ENCODE peak calls at places on chromosomes 5 and 9, in four cellular contexts. X, U, Z and R are unnamed samples.

GRCh38 chr9:113621309-113621791 is 157.8 kb downstream of the RGS3 start:
- DNase-seq in Z (no peak), X (no peak), U (no peak), R (peak; percentile 51)

GRCh38 chr5:127746756-127747155 is 43.6 kb downstream of the CCDC192 start:
- DNase-seq in U (no peak), X (no peak), Z (no peak), R (no peak)

GRCh38 chr9:78253285-78253684 is 17.4 kb downstream of the CEP78 start:
- DNase-seq in Z (no peak), U (no peak), X (no peak), R (no peak)

GRCh38 chr9:104536756-104537155 is at the start of gene OR13C3:
- DNase-seq in U (no peak), Z (no peak), X (no peak), R (no peak)

GRCh38 chr5:141821430-141821925 is 56.7 kb downstream of the PCDH1 start:
- DNase-seq in X (peak; percentile 79), U (no peak), Z (no peak), R (no peak)

GRCh38 chr9:113151696-113152630 is 1.2 kb downstream of the SLC31A2 start:
- DNase-seq in X (no peak), Z (no peak), U (no peak), R (no peak)

GRCh38 chr9:91126761-91127420 is 234.8 kb downstream of the AUH start:
- DNase-seq in Z (no peak), U (no peak), X (no peak), R (no peak)

GRCh38 chr5:10702040-10702629 is 58.9 kb downstream of the DAP start:
- DNase-seq in Z (peak; percentile 77), U (no peak), X (no peak), R (no peak)

GRCh38 chr9:133248722-133249295 is 26.2 kb downstream of the ABO start:
- DNase-seq in Z (no peak), U (no peak), X (no peak), R (no peak)

GRCh38 chr9:108186996-108187395 is 668.8 kb downstream of the ACTL7B start:
- DNase-seq in X (no peak), Z (no peak), U (no peak), R (no peak)

GRCh38 chr9:34674440-34674839 is 12.0 kb upstream of the CCL27 start:
- DNase-seq in X (no peak), Z (no peak), U (no peak), R (no peak)

GRCh38 chr9:136614372-136614922 is 48.3 kb upstream of the EGFL7 start:
- DNase-seq in U (no peak), Z (peak; percentile 87), X (no peak), R (no peak)

GRCh38 chr9:20659474-20659962 is 24.5 kb upstream of the FOCAD start:
- DNase-seq in Z (no peak), U (no peak), X (no peak), R (no peak)

GRCh38 chr5:154103223-154103622 is 64.5 kb downstream of the MFAP3 start:
- DNase-seq in X (no peak), Z (no peak), U (no peak), R (no peak)

GRCh38 chr5:128241071-128241695 is 157.6 kb downstream of the SLC12A2 start:
- DNase-seq in Z (no peak), X (no peak), U (no peak), R (no peak)

GRCh38 chr9:88230612-88231011 is 92.3 kb upstream of the SPATA31C2 start:
- DNase-seq in X (no peak), Z (no peak), U (no peak), R (no peak)

GRCh38 chr9:33117306-33117705 is 40.8 kb upstream of the SMU1 start:
- DNase-seq in Z (no peak), U (no peak), X (no peak), R (no peak)

GRCh38 chr9:14030350-14030823 is 283.6 kb downstream of the NFIB start:
- DNase-seq in Z (no peak), X (peak; percentile 48), U (no peak), R (no peak)

GRCh38 chr5:123813251-123813650 is 301.3 kb downstream of the CSNK1G3 start:
- DNase-seq in X (no peak), U (no peak), Z (no peak), R (no peak)

GRCh38 chr5:154461531-154461930 is 15.7 kb downstream of the SAP30L start:
- DNase-seq in Z (no peak), U (no peak), X (peak; percentile 81), R (no peak)

GRCh38 chr5:10552183-10553143 is 11.4 kb upstream of the ANKRD33B start:
- DNase-seq in X (no peak), Z (no peak), U (no peak), R (no peak)

GRCh38 chr5:106854941-106855340 is 815.8 kb downstream of the EFNA5 start:
- DNase-seq in Z (no peak), U (no peak), X (no peak), R (no peak)

GRCh38 chr9:101387871-101388506 is 3.2 kb upstream of the BAAT start:
- DNase-seq in Z (peak; percentile 33), X (peak; percentile 33), U (no peak), R (no peak)

GRCh38 chr5:146860213-146860891 is 18.2 kb downstream of the PPP2R2B start:
- DNase-seq in Z (no peak), X (no peak), U (no peak), R (peak; percentile 3)

DNA sequence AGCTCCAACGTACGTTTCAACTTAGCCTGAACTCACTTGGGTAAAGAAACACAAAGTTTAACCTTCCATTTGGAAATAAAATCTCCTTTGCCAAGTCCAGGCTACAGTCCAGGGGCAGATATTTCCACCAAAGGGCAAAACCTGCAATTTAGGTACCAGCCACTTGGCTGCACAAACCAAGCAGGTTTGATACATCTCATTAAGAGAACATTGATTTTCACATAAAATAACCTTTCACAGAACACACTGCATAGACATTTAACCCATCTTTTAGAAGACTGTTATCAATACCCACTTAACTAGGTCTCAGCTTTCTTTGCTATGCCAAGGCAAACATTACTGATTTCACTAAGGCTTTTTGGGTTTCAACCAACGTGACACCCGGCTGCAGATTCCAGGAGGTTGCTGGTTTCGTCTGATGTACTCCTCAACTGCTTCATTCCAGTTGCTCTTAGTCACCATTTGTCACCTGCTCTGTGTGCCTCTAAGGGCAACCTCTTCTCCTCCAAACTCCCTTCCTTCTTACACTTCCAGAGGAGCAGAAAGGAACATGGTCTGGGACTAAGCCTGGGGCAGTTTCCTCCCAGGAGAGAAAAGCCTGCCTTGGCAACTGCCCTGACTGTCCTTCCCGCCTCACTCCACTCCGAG is 67.1 kb downstream of the EPB41L4B start:
- DNase-seq in Z (no peak), X (no peak), U (no peak), R (no peak)
- TF ChIP-seq CTCF in Z (no peak), X (no peak), U (no peak), R (no peak)

DNA sequence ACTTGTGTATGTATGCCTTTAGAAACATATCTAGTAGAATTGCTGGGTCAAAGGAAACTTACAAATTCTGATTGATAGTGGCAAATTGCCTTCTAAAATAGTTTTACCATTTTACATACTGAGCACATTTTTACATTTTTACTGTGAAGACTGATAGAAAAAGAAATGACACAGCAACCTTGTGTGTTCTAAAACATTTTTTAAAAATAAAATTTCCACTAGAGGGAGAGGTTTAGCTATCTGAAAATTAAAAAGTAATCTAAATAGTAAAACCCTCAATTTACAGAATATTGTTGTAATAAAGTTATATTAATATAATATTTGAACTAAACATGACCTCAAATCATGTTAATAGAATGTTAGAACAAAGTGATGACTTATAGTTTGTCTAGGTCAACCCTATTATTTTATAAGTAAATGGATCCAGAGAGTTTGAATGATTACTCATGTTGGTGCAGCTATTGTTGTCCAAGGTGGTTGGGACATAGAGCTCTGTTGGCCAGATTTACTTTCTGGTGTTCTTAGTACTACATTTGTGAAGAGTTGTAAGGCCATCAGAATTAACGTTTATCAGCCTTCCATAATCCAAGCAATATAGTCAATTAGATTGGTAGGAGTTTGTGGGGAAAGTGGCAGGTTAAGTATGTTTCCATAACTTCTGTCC is 17.2 kb downstream of the CENPP start:
- DNase-seq in X (no peak), Z (no peak), U (no peak), R (no peak)
- TF ChIP-seq CTCF in X (no peak), Z (peak; percentile 27), U (no peak), R (no peak)

GRCh38 chr5:149251546-149251945 is 20.1 kb upstream of the AFAP1L1 start:
- DNase-seq in Z (no peak), U (no peak), X (no peak), R (no peak)
- TF ChIP-seq CTCF in Z (no peak), U (no peak), X (no peak), R (no peak)

GRCh38 chr5:29213475-29213874 is 1980.0 kb upstream of the CDH6 start:
- DNase-seq in U (no peak), X (no peak), Z (no peak), R (no peak)

GRCh38 chr5:29218829-29219228 is 1974.7 kb upstream of the CDH6 start:
- DNase-seq in X (no peak), U (no peak), Z (no peak), R (no peak)

GRCh38 chr5:29214821-29215220 is 1978.7 kb upstream of the CDH6 start:
- DNase-seq in Z (no peak), X (peak; percentile 54), U (no peak), R (peak; percentile 40)

DNA sequence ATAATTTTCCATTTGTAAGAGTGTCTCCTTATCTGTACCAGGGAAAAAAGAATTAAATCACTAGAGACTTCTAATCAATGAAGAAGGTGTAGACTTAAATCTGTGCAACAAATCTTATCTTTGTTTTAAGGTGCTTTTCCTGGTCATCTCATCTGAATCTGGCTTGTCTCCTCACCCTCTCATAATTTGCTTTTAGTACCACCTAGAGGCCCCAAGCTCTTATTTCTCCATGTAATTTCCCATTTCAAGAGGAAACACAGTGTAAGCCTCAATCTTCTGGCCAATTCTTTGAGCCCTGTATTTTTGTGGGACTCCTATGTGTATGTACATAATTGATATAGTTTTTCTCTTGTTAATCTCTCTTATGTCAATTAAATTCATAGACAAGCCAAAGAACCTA is 1975.3 kb upstream of the CDH6 start:
- DNase-seq in U (no peak), Z (no peak), X (no peak), R (no peak)
- TF ChIP-seq CTCF in U (peak; percentile 24), Z (peak; percentile 23), X (peak; percentile 39), R (no peak)

GRCh38 chr5:73629456-73629855 is 3.5 kb downstream of the ARHGEF28 start:
- DNase-seq in X (no peak), U (no peak), Z (no peak), R (no peak)

GRCh38 chr5:73633060-73633459 is 7.1 kb downstream of the ARHGEF28 start:
- DNase-seq in Z (no peak), X (no peak), U (no peak), R (no peak)

GRCh38 chr5:73626814-73627313 is 868 bp downstream of the ARHGEF28 start:
- DNase-seq in U (no peak), Z (no peak), X (no peak), R (no peak)

GRCh38 chr5:73631500-73631899 is 5.5 kb downstream of the ARHGEF28 start:
- DNase-seq in X (no peak), U (no peak), Z (no peak), R (no peak)

DNA sequence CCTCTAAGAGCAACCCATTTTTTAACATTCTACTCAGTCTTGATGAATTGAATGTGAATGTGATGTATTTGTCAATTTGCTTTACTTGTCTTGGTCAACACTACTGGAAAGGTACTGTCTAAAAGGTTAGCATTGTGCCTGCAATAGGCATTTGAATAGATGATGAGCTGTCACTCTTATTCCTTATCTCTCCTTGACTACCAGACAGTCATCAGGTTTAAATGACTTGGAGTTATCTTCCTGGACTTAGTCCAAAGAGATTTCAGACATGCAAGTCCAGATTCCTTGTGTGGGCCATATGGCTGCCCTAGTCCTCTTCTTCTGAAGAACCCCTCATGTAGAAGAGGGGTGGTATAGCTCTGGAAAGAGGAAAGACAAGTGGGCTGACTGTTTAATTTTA is 4.8 kb downstream of the ARHGEF28 start:
- DNase-seq in Z (no peak), X (no peak), U (no peak), R (no peak)
- TF ChIP-seq CTCF in Z (no peak), X (no peak), U (no peak), R (no peak)